ENCODE peak calls at places on chromosomes 13 and 19, in nine cellular contexts. J is tibial nerve, L is AG09309, K is H9, E is heart right ventricle, D is mammary epithelial cell, C is fibroblast of mammary gland, B is fibroblast of pulmonary artery, M is GM12865. Z is an unnamed sample.

GRCh38 chr19:49843265-49843664 is 7.7 kb upstream of the PTOV1 start:
- DNase-seq in E (no peak), K (no peak), D (no peak), L (no peak), J (no peak), C (no peak), M (peak), B (no peak), Z (no peak)

GRCh38 chr13:111919286-111919685 is 147.7 kb upstream of the SOX1 start:
- DNase-seq in M (no peak), K (peak), L (no peak), E (no peak), J (no peak), C (no peak), B (no peak), D (no peak), Z (no peak)

GRCh38 chr13:77330009-77330471 is 3.1 kb upstream of the MYCBP2 start:
- DNase-seq in D (no peak), K (no peak), B (no peak), E (no peak), J (no peak), L (no peak), M (peak), C (no peak), Z (no peak)

GRCh38 chr13:98771838-98772611 is 19.6 kb upstream of the SLC15A1 start:
- DNase-seq in J (no peak), B (no peak), C (no peak), L (no peak), M (no peak), K (no peak), E (no peak), D (no peak), Z (no peak)

GRCh38 chr19:13100031-13100588 is 2.5 kb downstream of the LYL1 start:
- DNase-seq in D (peak), J (no peak), M (peak), E (no peak), B (no peak), K (no peak), L (no peak), C (peak), Z (no peak)

GRCh38 chr13:71017607-71018006 is 849.4 kb downstream of the DACH1 start:
- DNase-seq in C (no peak), L (no peak), B (no peak), D (no peak), K (no peak), J (no peak), E (no peak), M (no peak), Z (no peak)

GRCh38 chr19:634975-635652 is 1.8 kb upstream of the POLRMT start:
- DNase-seq in C (no peak), D (no peak), L (no peak), E (no peak), K (no peak), M (no peak), B (no peak), J (no peak), Z (no peak)

GRCh38 chr19:7852851-7853759 is 21.1 kb downstream of the PRR36 start:
- DNase-seq in J (peak), E (no peak), L (no peak), K (peak), B (peak), C (peak), D (peak), M (peak), Z (peak)

GRCh38 chr13:96650301-96650886 is 343.9 kb downstream of the OXGR1 start:
- DNase-seq in M (peak), L (no peak), J (no peak), B (peak), E (no peak), D (peak), C (peak), K (no peak), Z (no peak)
- TF ChIP-seq CTCF in M (no peak), L (no peak), J (no peak), B (peak), E (no peak), D (no peak), C (peak), K (peak), Z (no peak)

GRCh38 chr19:46890423-46891170 is 29.8 kb downstream of the ARHGAP35 start:
- DNase-seq in L (peak), B (peak), C (peak), K (no peak), J (no peak), M (no peak), D (peak), E (no peak), Z (no peak)
- TF ChIP-seq CTCF in L (peak), B (no peak), C (peak), K (no peak), J (no peak), M (no peak), D (no peak), E (no peak), Z (no peak)

DNA sequence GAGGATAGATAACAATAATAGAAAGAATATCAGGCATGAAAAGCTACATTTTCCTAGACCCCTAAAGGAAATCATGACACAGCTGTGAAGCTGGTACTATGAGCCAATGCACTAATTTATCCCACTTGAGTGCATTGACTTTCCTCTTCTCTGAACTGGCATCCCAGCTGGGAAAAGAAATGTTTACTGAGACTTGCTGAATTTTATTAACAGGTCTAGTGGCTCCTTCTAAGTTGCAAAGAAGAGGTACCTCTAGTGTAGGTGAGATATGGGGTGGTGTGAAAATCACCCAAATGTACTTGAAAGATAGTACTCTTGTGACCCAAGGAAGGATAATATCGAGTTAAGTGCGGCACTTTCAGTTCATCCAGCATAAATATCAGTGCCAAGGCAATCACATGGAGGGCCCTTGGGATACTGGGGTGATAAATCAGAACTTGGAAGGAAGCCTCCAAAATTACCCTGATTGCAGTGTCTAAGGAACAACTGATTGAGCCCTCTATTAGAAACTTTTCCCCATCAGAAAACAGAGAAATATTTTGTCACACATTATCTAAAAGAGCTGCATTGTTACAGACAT is 369.2 kb downstream of the PCDH9 start:
- DNase-seq in E (no peak), L (no peak), J (no peak), K (no peak), M (no peak), D (no peak), C (no peak), B (no peak), Z (no peak)
- TF ChIP-seq CTCF in E (no peak), L (no peak), J (no peak), K (no peak), M (no peak), D (no peak), C (no peak), B (no peak), Z (no peak)

GRCh38 chr13:53520132-53520531 is 491.5 kb downstream of the OLFM4 start:
- DNase-seq in L (no peak), D (no peak), C (no peak), K (no peak), E (no peak), J (no peak), M (no peak), B (no peak), Z (no peak)
- TF ChIP-seq CTCF in L (no peak), D (no peak), C (no peak), K (no peak), E (no peak), J (no peak), M (no peak), B (no peak), Z (no peak)

GRCh38 chr13:67048084-67048792 is 181.9 kb downstream of the PCDH9 start:
- DNase-seq in B (peak), C (peak), M (peak), L (no peak), D (peak), K (no peak), J (no peak), E (no peak), Z (no peak)
- TF ChIP-seq CTCF in B (peak), C (no peak), M (no peak), L (no peak), D (no peak), K (no peak), J (no peak), E (no peak), Z (no peak)

DNA sequence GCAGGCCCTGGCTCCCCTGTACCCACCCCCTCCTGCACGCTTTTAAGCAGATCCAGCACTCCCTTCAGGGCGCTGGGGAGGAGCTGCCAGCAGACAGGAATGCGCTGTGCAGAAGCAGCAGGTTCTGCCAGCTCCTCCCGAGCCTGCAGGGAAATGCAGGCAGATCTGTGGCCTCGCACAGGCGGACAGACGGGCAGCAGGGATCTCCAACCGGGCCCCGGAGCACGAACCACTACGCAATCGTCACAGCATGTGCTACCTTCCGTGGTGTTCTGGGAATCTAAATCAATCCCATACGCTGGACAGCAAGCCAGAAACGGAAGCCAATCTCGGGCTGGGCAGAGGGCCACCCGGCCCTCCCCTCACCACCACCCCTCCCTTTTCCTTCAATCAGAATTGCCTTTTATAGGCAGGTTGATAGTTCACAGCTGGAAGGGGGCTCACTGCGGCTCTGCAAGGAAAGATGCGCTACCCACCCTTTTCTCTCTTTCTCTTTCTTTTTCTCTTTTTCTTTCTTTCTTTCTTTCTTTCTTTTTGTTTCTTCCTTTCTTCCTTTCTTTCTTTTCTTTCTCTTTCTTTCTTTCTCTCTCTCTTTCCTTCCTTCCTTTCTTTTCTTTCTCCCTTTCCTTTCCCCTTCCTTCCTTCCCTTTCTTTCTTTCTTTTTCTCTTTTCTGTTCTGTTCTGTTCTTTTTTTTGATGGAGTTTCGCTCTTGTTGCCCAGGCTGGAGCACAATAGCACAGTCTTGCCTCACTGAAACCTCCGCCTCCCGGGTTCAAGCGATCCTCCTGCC is 99.9 kb downstream of the GNG7 start:
- DNase-seq in J (peak), E (peak), D (peak), B (peak), L (peak), K (peak), M (no peak), C (peak), Z (peak)
- TF ChIP-seq CTCF in J (no peak), E (no peak), D (peak), B (no peak), L (no peak), K (no peak), M (no peak), C (no peak), Z (no peak)

DNA sequence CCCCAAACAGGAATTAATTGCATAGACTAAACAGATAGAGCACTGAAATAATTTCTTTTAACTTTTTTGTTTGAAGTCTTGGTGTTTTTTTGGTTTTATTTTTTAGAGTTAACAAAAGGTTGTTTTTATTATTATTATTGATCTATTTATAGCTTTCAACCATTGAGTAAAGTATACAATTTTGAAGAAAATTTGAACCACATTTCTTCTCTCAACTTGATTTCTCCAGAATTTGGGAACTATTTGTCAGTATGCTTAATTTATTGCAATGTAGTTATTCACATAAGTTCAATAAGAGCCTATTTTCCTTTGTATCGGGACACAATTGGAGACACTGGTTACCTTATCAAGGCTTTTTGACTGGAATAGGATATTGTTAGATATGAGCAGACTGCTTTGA is 1045.6 kb upstream of the PCDH9 start:
- DNase-seq in J (no peak), L (no peak), M (no peak), D (no peak), E (no peak), B (no peak), C (no peak), K (no peak), Z (no peak)
- TF ChIP-seq CTCF in J (no peak), L (no peak), M (no peak), D (no peak), E (no peak), B (no peak), C (no peak), K (no peak), Z (no peak)

GRCh38 chr13:58324130-58324529 is 692.6 kb downstream of the PCDH17 start:
- DNase-seq in K (no peak), B (peak), J (no peak), M (no peak), C (no peak), E (no peak), D (no peak), L (no peak), Z (no peak)
- TF ChIP-seq CTCF in K (no peak), B (no peak), J (no peak), M (no peak), C (no peak), E (no peak), D (no peak), L (no peak), Z (no peak)

GRCh38 chr19:18488838-18489626 is 32.8 kb downstream of the ELL start:
- DNase-seq in J (no peak), L (no peak), C (no peak), M (no peak), K (peak), E (no peak), B (no peak), D (no peak), Z (peak)
- TF ChIP-seq CTCF in J (no peak), L (peak), C (peak), M (no peak), K (peak), E (no peak), B (peak), D (peak), Z (peak)